ENCODE peak calls at places on chromosomes 13 and 19, in seven cellular contexts. E is Peyer's patch; X is brain microvascular endothelial cell; B is CD8-positive, alpha-beta T cell; L is heart right ventricle; T is tibial nerve; V is lung. S is an unnamed sample.

GRCh38 chr13:23427342-23428182 is 5.9 kb downstream of the SACS start:
- DNase-seq in E (no peak), X (peak; percentile 73), B (no peak), L (no peak), T (no peak), V (no peak), S (peak; percentile 73)

GRCh38 chr13:91331047-91331915 is 16.2 kb upstream of the MIR17HG start:
- DNase-seq in E (no peak), X (no peak), B (no peak), L (no peak), T (no peak), V (no peak), S (no peak)

GRCh38 chr19:35240322-35240721 is 8.5 kb upstream of the LSR start:
- DNase-seq in E (peak; percentile 50), X (no peak), B (peak; percentile 36), L (no peak), T (no peak), V (no peak), S (no peak)

GRCh38 chr13:42803563-42804212 is 22.3 kb downstream of the FAM216B start:
- DNase-seq in E (no peak), X (no peak), B (no peak), L (no peak), T (no peak), V (no peak), S (no peak)

GRCh38 chr13:53198017-53198416 is 169.4 kb downstream of the OLFM4 start:
- DNase-seq in E (no peak), X (no peak), B (no peak), L (no peak), T (no peak), V (no peak), S (no peak)

GRCh38 chr13:32320528-32320927 is 5.2 kb downstream of the BRCA2 start:
- DNase-seq in E (no peak), X (no peak), B (no peak), L (no peak), T (no peak), V (no peak), S (no peak)

GRCh38 chr13:110722971-110723370 is 9.5 kb downstream of the ING1 start:
- DNase-seq in E (no peak), X (no peak), B (no peak), L (no peak), T (no peak), V (no peak), S (no peak)

GRCh38 chr19:6744381-6745288 is 5.2 kb downstream of the TRIP10 start:
- DNase-seq in E (peak; percentile 37), X (peak; percentile 82), B (no peak), L (peak; percentile 94), T (peak; percentile 79), V (peak; percentile 93), S (peak; percentile 52)

GRCh38 chr13:39217471-39217870 is 179.2 kb downstream of the NHLRC3 start:
- DNase-seq in E (no peak), X (no peak), B (no peak), L (no peak), T (no peak), V (no peak), S (no peak)

GRCh38 chr13:30673669-30674521 is 56.2 kb downstream of the USPL1 start:
- DNase-seq in E (peak; percentile 88), X (peak; percentile 68), B (peak; percentile 90), L (peak; percentile 90), T (peak; percentile 87), V (peak; percentile 88), S (peak; percentile 68)

GRCh38 chr19:54275951-54276350 is 5.0 kb downstream of the LILRB2 start:
- DNase-seq in E (no peak), X (no peak), B (no peak), L (no peak), T (no peak), V (no peak), S (no peak)

GRCh38 chr19:7476941-7477494 is 11.8 kb downstream of the PEX11G start:
- DNase-seq in E (no peak), X (no peak), B (no peak), L (no peak), T (no peak), V (no peak), S (no peak)

GRCh38 chr13:80577951-80578670 is 237.2 kb upstream of the SPRY2 start:
- DNase-seq in E (no peak), X (no peak), B (no peak), L (peak; percentile 16), T (no peak), V (no peak), S (no peak)

GRCh38 chr13:72820156-72820897 is 38.4 kb downstream of the PIBF1 start:
- DNase-seq in E (no peak), X (peak; percentile 42), B (no peak), L (no peak), T (no peak), V (no peak), S (peak; percentile 4)

GRCh38 chr13:99310382-99311031 is 3.3 kb upstream of the GPR183 start:
- DNase-seq in E (no peak), X (peak; percentile 52), B (no peak), L (no peak), T (no peak), V (no peak), S (peak; percentile 74)

GRCh38 chr13:37701972-37702371 is 103.4 kb upstream of the POSTN start:
- DNase-seq in E (no peak), X (peak; percentile 98), B (no peak), L (no peak), T (no peak), V (no peak), S (peak; percentile 90)

GRCh38 chr13:109874921-109875454 is 88.6 kb upstream of the IRS2 start:
- DNase-seq in E (no peak), X (peak; percentile 73), B (no peak), L (no peak), T (no peak), V (no peak), S (no peak)

GRCh38 chr13:44278164-44278563 is 95.5 kb upstream of the SERP2 start:
- DNase-seq in E (no peak), X (no peak), B (no peak), L (no peak), T (no peak), V (no peak), S (no peak)

GRCh38 chr13:33453911-33454310 is 168.4 kb upstream of the STARD13 start:
- DNase-seq in E (no peak), X (peak; percentile 47), B (no peak), L (no peak), T (no peak), V (no peak), S (no peak)

GRCh38 chr13:88857256-88857655 is 1186.1 kb downstream of the SLITRK5 start:
- DNase-seq in E (no peak), X (no peak), B (no peak), L (no peak), T (no peak), V (no peak), S (no peak)

GRCh38 chr13:99086869-99087129 is 108.9 kb upstream of the DOCK9 start:
- DNase-seq in E (peak; percentile 36), X (no peak), B (peak; percentile 55), L (no peak), T (no peak), V (no peak), S (no peak)

GRCh38 chr19:45223879-45224278 is 21.3 kb downstream of the EXOC3L2 start:
- DNase-seq in E (no peak), X (no peak), B (no peak), L (no peak), T (no peak), V (no peak), S (no peak)

GRCh38 chr13:79307866-79308298 is 98.2 kb downstream of the RBM26 start:
- DNase-seq in E (no peak), X (peak; percentile 16), B (no peak), L (no peak), T (no peak), V (no peak), S (peak; percentile 11)

DNA sequence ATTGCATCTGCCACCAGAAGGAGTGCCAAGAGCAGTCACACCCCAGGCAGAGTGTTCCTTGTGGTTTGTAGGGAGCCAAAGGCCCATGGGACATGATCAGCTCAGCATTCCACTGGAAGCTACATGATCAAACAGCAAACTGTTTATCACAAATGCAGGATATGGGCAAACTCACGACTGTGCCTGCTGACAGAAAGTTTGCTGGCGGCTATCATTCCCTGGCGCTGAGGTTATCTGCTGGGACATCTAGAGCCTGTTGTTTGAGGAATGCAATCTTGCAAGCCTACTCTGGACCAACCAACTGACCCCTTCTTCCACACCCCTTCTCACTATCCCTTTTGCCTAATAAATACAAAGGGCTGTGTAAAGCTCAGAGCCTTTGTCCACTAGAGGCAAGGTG is 7.7 kb upstream of the ZNF613 start:
- DNase-seq in E (no peak), X (no peak), B (no peak), L (no peak), T (no peak), V (no peak), S (no peak)
- H3K4me3 ChIP-seq in E (no peak overlapping the region), X (no peak overlapping the region), B (no peak overlapping the region), L (no peak overlapping the region), T (no peak overlapping the region), V (no peak overlapping the region), S (no peak overlapping the region)

GRCh38 chr13:97810152-97810551 is 143.3 kb upstream of the IPO5 start:
- DNase-seq in E (no peak), X (peak; percentile 7), B (no peak), L (no peak), T (no peak), V (no peak), S (no peak)
- TF ChIP-seq CTCF in E (no peak), X (peak; percentile 36), B (no peak), L (peak; percentile 47), T (no peak), V (no peak), S (peak; percentile 59)

DNA sequence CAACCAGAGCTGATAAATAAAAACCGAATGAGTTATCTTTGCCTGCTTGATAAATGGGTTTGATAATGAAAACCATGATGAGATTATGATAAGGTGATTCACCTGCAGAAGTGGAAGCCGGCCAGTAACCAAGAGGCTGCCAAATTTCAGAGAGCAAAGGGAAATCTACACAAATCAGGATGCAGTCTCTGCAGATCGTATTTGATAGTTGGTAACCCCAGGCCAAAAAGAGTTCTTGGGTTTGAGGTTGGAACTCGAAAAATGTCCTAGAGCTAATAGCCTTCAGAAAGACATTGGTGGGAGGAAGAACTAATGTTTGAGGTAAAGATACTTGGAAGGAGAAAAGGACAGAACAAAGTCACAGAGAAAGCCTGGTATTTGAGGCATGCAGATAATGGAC is 9.6 kb upstream of the LATS2 start:
- DNase-seq in E (no peak), X (no peak), B (no peak), L (no peak), T (no peak), V (no peak), S (no peak)
- H3K27ac ChIP-seq in E (no peak overlapping the region), X (no peak overlapping the region), B (no peak overlapping the region), L (no peak overlapping the region), T (no peak overlapping the region), V (no peak overlapping the region), S (peak overlapping the region; percentile 34)

GRCh38 chr19:12997967-12998940 is 3.0 kb downstream of the NFIX start:
- DNase-seq in E (no peak), X (no peak), B (no peak), L (no peak), T (no peak), V (no peak), S (no peak)

GRCh38 chr19:12995596-12996541 is 594 bp downstream of the NFIX start:
- DNase-seq in E (no peak), X (no peak), B (no peak), L (no peak), T (no peak), V (no peak), S (no peak)

GRCh38 chr19:12996542-12997094 is 1.3 kb downstream of the NFIX start:
- DNase-seq in E (no peak), X (no peak), B (no peak), L (peak; percentile 66), T (no peak), V (no peak), S (no peak)

GRCh38 chr19:12994701-12995595 is at the start of gene NFIX:
- DNase-seq in E (peak; percentile 59), X (no peak), B (peak; percentile 62), L (peak; percentile 78), T (peak; percentile 63), V (peak; percentile 75), S (no peak)

GRCh38 chr19:12997225-12997966 is 2.1 kb downstream of the NFIX start:
- DNase-seq in E (no peak), X (no peak), B (no peak), L (no peak), T (no peak), V (no peak), S (no peak)
- H3K4me3 ChIP-seq in E (no peak overlapping the region), X (no peak overlapping the region), B (no peak overlapping the region), L (no peak overlapping the region), T (peak overlapping the region; percentile 57), V (peak overlapping the region; percentile 84), S (peak overlapping the region; percentile 89)

S was measured in AG04450.